ENCODE peak calls at places on chromosomes 1 and 21, in eight cellular contexts. X is ovary, K is lung, V is stomach, A is uterus, M is H9, Q is dorsolateral prefrontal cortex, D is A549. J is an unnamed sample.

GRCh38 chr1:46587072-46587471 is 17.0 kb downstream of the MKNK1 start:
- DNase-seq in X (no peak), K (no peak), V (no peak), A (no peak), M (no peak), Q (no peak), D (no peak), J (peak; percentile 88)

GRCh38 chr1:201468844-201469644 is at the start of gene PHLDA3:
- DNase-seq in X (peak; percentile 91), K (peak; percentile 79), V (peak; percentile 79), A (peak; percentile 94), M (peak; percentile 92), Q (peak; percentile 87), D (peak; percentile 78), J (peak; percentile 98)

GRCh38 chr1:172390620-172391491 is 29.6 kb upstream of the C1orf105 start:
- DNase-seq in X (peak; percentile 15), K (no peak), V (no peak), A (peak; percentile 34), M (peak; percentile 37), Q (no peak), D (no peak), J (no peak)

GRCh38 chr21:41360072-41360821 is 1.6 kb upstream of the MX2 start:
- DNase-seq in X (peak; percentile 23), K (peak; percentile 16), V (peak; percentile 79), A (peak; percentile 49), M (peak; percentile 64), Q (no peak), D (no peak), J (peak; percentile 93)

GRCh38 chr1:110874303-110875215 is 1.6 kb downstream of the CD53 start:
- DNase-seq in X (no peak), K (no peak), V (no peak), A (no peak), M (no peak), Q (no peak), D (peak; percentile 5), J (no peak)

GRCh38 chr1:216310776-216311175 is 112.5 kb downstream of the USH2A start:
- DNase-seq in X (no peak), K (no peak), V (peak; percentile 29), A (no peak), M (peak; percentile 75), Q (no peak), D (peak; percentile 26), J (no peak)

GRCh38 chr21:42641311-42642218 is 11.9 kb upstream of the PDE9A start:
- DNase-seq in X (no peak), K (no peak), V (no peak), A (no peak), M (no peak), Q (no peak), D (no peak), J (no peak)

GRCh38 chr1:226549937-226550670 is 1.5 kb downstream of the STUM start:
- DNase-seq in X (peak; percentile 23), K (no peak), V (peak; percentile 68), A (peak; percentile 40), M (peak; percentile 64), Q (no peak), D (no peak), J (peak; percentile 90)

GRCh38 chr1:33370286-33370685 is 49.4 kb upstream of the A3GALT2 start:
- DNase-seq in X (no peak), K (no peak), V (no peak), A (no peak), M (no peak), Q (no peak), D (no peak), J (no peak)

GRCh38 chr1:51312718-51313117 is 17.6 kb downstream of the TTC39A start:
- DNase-seq in X (no peak), K (no peak), V (no peak), A (no peak), M (no peak), Q (no peak), D (no peak), J (no peak)

GRCh38 chr1:198880397-198880796 is 241.6 kb downstream of the PTPRC start:
- DNase-seq in X (no peak), K (no peak), V (no peak), A (no peak), M (no peak), Q (no peak), D (no peak), J (no peak)

GRCh38 chr1:32275424-32275823 is 16.5 kb upstream of the HDAC1 start:
- DNase-seq in X (no peak), K (no peak), V (peak; percentile 44), A (no peak), M (peak; percentile 65), Q (no peak), D (no peak), J (no peak)

GRCh38 chr21:44998621-44999427 is 59.0 kb downstream of the SLX9 start:
- DNase-seq in X (no peak), K (no peak), V (no peak), A (no peak), M (no peak), Q (no peak), D (no peak), J (no peak)

GRCh38 chr1:188670837-188671236 is 1806.8 kb downstream of the BRINP3 start:
- DNase-seq in X (no peak), K (no peak), V (no peak), A (no peak), M (no peak), Q (no peak), D (peak; percentile 53), J (no peak)

GRCh38 chr21:33974513-33975468 is 59.2 kb upstream of the ATP5PO start:
- DNase-seq in X (no peak), K (no peak), V (no peak), A (no peak), M (no peak), Q (no peak), D (no peak), J (no peak)

GRCh38 chr1:165424454-165425283 is 20.3 kb downstream of the RXRG start:
- DNase-seq in X (peak; percentile 27), K (no peak), V (no peak), A (no peak), M (no peak), Q (no peak), D (no peak), J (no peak)

GRCh38 chr1:48680411-48681035 is 96.2 kb downstream of the BEND5 start:
- DNase-seq in X (no peak), K (no peak), V (no peak), A (no peak), M (peak; percentile 61), Q (no peak), D (no peak), J (no peak)
- TF ChIP-seq CTCF in X (no peak), K (no peak), V (no peak), A (no peak), M (peak; percentile 57), Q (no peak), D (no peak), J (no peak)

GRCh38 chr1:67771152-67771551 is 62.1 kb downstream of the GNG12 start:
- DNase-seq in X (no peak), K (peak; percentile 52), V (peak; percentile 74), A (no peak), M (no peak), Q (no peak), D (peak; percentile 68), J (no peak)
- TF ChIP-seq CTCF in X (no peak), K (no peak), V (peak; percentile 12), A (no peak), M (peak; percentile 56), Q (no peak), D (peak; percentile 38), J (no peak)

DNA sequence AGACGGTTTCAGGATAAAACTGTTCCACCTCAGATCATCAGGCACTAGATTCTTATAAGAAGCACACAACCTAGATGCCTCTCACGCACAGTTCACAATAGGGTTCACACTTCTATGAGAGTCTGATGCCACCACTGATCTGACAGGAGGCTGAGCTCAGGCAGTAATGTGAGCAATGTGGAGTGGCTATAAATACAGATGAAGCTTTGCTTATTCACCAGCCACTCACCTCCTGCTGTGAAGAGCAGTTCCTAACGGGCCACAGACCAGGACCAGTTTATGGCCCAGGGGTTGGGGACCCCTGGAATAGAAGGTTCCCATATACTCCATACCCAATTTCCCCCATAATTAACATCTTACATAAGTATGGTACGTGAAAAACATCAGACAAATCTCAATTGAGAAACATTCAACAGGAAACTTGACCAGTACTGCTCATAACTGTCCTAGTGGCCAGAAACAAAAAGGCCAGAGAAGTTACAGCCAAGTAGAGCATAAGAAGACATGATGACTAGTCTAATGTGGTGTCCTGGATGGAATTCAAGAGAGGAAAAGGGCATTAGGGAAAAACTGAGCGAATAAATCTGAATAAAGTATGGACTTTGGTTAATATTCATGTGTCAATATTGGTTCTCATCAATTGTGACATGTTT is 24.7 kb upstream of the IGSF5 start:
- DNase-seq in X (no peak), K (no peak), V (no peak), A (no peak), M (no peak), Q (no peak), D (peak; percentile 12), J (no peak)
- TF ChIP-seq CTCF in X (no peak), K (no peak), V (no peak), A (no peak), M (peak; percentile 32), Q (no peak), D (no peak), J (no peak)

DNA sequence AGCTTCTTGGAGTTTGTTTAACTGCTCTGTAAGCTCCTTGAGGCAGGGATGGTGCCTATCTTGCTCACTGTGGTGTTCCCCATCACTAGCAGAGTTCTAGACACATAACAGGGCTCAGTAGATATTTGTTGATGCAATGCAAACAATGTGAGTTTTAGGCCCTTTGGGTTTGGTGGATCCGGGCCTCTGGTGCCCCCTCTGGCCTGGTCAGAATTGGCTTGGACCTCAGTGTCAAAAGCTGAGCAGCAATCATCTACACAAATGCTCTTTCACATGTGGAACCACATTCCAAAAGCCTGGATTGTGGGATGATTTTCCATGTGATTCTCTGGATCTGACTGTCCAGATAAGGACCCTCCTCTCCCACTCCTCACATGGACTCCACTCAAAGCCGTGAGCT is 53.4 kb upstream of the BCAR3 start:
- DNase-seq in X (no peak), K (no peak), V (no peak), A (no peak), M (no peak), Q (no peak), D (peak; percentile 19), J (no peak)
- TF ChIP-seq CTCF in X (no peak), K (no peak), V (no peak), A (no peak), M (peak; percentile 55), Q (no peak), D (no peak), J (no peak)

DNA sequence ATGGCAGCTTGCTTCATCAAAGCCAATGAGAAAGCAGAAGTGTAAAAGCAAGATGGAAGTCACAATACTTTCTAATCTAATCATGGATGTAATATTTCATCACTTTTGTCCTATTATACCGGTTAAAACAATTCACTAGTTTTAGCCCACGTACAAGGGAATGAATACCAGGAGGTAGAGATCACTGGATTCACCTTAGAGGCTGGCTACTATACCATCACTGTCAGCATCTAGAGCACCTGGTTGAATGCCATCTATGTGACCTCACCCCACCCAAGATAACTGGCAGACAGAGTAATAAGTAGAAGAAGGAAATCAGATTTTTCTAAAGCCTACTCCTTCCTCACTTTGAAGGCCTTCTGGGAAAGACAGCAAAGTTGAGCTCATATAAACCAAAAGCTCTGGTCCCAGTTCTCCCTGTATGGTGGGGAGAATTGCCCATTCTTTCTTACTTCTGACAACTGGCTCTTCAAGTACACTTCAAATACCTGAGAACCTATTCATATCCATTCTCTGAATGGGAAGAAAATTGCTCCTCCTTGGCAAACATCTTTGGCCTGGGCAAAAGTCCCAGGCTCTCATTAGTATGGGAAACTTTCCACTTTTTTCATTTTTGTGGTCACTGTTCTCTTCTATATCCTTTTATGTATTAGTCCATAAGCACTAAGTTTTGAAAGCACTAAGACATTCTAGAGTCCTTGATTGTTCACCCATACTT is 24.8 kb downstream of the HSD3B1 start:
- DNase-seq in X (no peak), K (no peak), V (no peak), A (no peak), M (no peak), Q (no peak), D (no peak), J (no peak)
- TF ChIP-seq CTCF in X (no peak), K (no peak), V (no peak), A (no peak), M (no peak), Q (no peak), D (no peak), J (no peak)

J was measured in lower leg skin.